ENCODE peak calls at places on chromosomes 5 and 9, in seven cellular contexts. Y is tibial artery; M is CD8-positive, alpha-beta T cell; A is GM23338; R is CD4-positive, CD25-positive, alpha-beta regulatory T cell; D is cardiac muscle cell; W is HCT116. H is an unnamed sample.

GRCh38 chr5:16784843-16785791 is 151.0 kb downstream of the MYO10 start:
- DNase-seq in M (no peak), A (no peak), W (no peak), R (no peak), D (no peak), Y (no peak), H (no peak)

GRCh38 chr9:99807276-99807852 is 14.3 kb upstream of the NR4A3 start:
- DNase-seq in Y (peak), W (no peak), M (peak), D (peak), R (peak), A (peak), H (no peak)

GRCh38 chr9:101458955-101459631 is 23.5 kb upstream of the ALDOB start:
- DNase-seq in W (peak), A (peak), D (peak), R (no peak), M (peak), Y (no peak), H (peak)

GRCh38 chr9:16000826-16001225 is 448.0 kb downstream of the CCDC171 start:
- DNase-seq in R (no peak), D (no peak), Y (no peak), A (no peak), W (no peak), M (no peak), H (no peak)

GRCh38 chr5:16574789-16575785 is 41.7 kb downstream of the RETREG1 start:
- DNase-seq in Y (peak), R (no peak), D (no peak), M (no peak), A (peak), W (no peak), H (peak)

GRCh38 chr9:38671372-38671731 is 48.6 kb downstream of the FAM240B start:
- DNase-seq in D (no peak), A (no peak), Y (no peak), M (no peak), R (no peak), W (no peak), H (no peak)

GRCh38 chr5:50967388-50968039 is 301.1 kb downstream of the PARP8 start:
- DNase-seq in M (no peak), A (peak), R (no peak), D (peak), Y (no peak), W (no peak), H (no peak)

GRCh38 chr5:39485075-39485474 is 60.3 kb upstream of the DAB2 start:
- DNase-seq in M (no peak), W (no peak), D (no peak), R (no peak), Y (no peak), A (no peak), H (no peak)

GRCh38 chr9:127181595-127182190 is 59.3 kb upstream of the ANGPTL2 start:
- DNase-seq in W (no peak), R (no peak), D (no peak), A (no peak), M (no peak), Y (no peak), H (no peak)

GRCh38 chr5:174410716-174411512 is 313.5 kb upstream of the MSX2 start:
- DNase-seq in W (no peak), D (no peak), Y (no peak), M (no peak), A (no peak), R (no peak), H (no peak)

GRCh38 chr9:127833555-127833954 is 20.9 kb downstream of the ENG start:
- DNase-seq in D (no peak), W (no peak), Y (no peak), A (no peak), R (no peak), M (no peak), H (no peak)

GRCh38 chr5:82163459-82164108 is 114.6 kb downstream of the RPS23 start:
- DNase-seq in M (no peak), D (no peak), R (no peak), A (no peak), Y (no peak), W (no peak), H (no peak)

GRCh38 chr5:62260510-62260909 is 45.5 kb upstream of the KIF2A start:
- DNase-seq in D (no peak), W (no peak), Y (no peak), R (no peak), A (no peak), M (no peak), H (no peak)

GRCh38 chr5:124570285-124571035 is 176.0 kb downstream of the ZNF608 start:
- DNase-seq in R (no peak), A (no peak), Y (no peak), D (peak), W (no peak), M (no peak), H (no peak)

GRCh38 chr5:168188182-168188581 is 103.3 kb upstream of the WWC1 start:
- DNase-seq in W (no peak), Y (no peak), M (no peak), D (no peak), R (no peak), A (no peak), H (no peak)

GRCh38 chr5:24633705-24634325 is 11.0 kb downstream of the CDH10 start:
- DNase-seq in D (peak), A (peak), Y (no peak), M (no peak), W (peak), R (no peak), H (no peak)

GRCh38 chr9:136950656-136951030 is 1.4 kb upstream of the LCN12 start:
- DNase-seq in W (no peak), Y (no peak), A (no peak), M (no peak), D (no peak), R (no peak), H (no peak)

GRCh38 chr9:20084125-20084524 is 295.3 kb upstream of the SLC24A2 start:
- DNase-seq in Y (no peak), W (no peak), D (peak), R (no peak), M (no peak), A (no peak), H (no peak)

GRCh38 chr5:50807661-50808060 is 141.2 kb downstream of the PARP8 start:
- DNase-seq in W (no peak), M (no peak), R (no peak), Y (no peak), A (no peak), D (no peak), H (no peak)

GRCh38 chr9:37471942-37472679 is 6.9 kb upstream of the ZBTB5 start:
- DNase-seq in W (peak), M (no peak), Y (no peak), A (peak), D (peak), R (no peak), H (no peak)

GRCh38 chr9:14993061-14993800 is 83.0 kb upstream of the FREM1 start:
- DNase-seq in M (peak), A (peak), W (no peak), D (peak), Y (peak), R (peak), H (peak)

GRCh38 chr9:133303266-133304157 is 28.5 kb upstream of the ABO start:
- DNase-seq in Y (no peak), R (no peak), W (no peak), D (no peak), M (no peak), A (no peak), H (no peak)

GRCh38 chr5:77430726-77431125 is 61.4 kb downstream of the WDR41 start:
- DNase-seq in A (no peak), Y (no peak), D (no peak), W (no peak), M (no peak), R (no peak), H (no peak)

GRCh38 chr5:31854625-31855526 is 215.9 kb downstream of the PDZD2 start:
- DNase-seq in M (peak), W (no peak), R (no peak), Y (no peak), A (peak), D (peak), H (peak)

GRCh38 chr9:128244443-128245226 is 31.2 kb downstream of the GOLGA2 start:
- DNase-seq in R (no peak), A (peak), W (no peak), Y (peak), D (peak), M (no peak), H (no peak)

GRCh38 chr5:34530637-34531036 is 125.5 kb upstream of the RAI14 start:
- DNase-seq in R (no peak), D (no peak), W (no peak), A (no peak), M (no peak), Y (no peak), H (no peak)

GRCh38 chr9:119834064-119834620 is 464.9 kb upstream of the BRINP1 start:
- DNase-seq in Y (no peak), A (no peak), W (no peak), R (no peak), D (no peak), M (no peak), H (no peak)

GRCh38 chr9:78325343-78325742 is 28.4 kb downstream of the PSAT1 start:
- DNase-seq in M (no peak), W (no peak), R (no peak), D (peak), A (no peak), Y (no peak), H (no peak)

GRCh38 chr5:65262094-65262493 is 219.6 kb downstream of the ADAMTS6 start:
- DNase-seq in D (peak), R (no peak), A (no peak), Y (no peak), M (no peak), W (no peak), H (no peak)

GRCh38 chr5:1525624-1525985 is 1.8 kb upstream of the LPCAT1 start:
- DNase-seq in D (no peak), W (no peak), Y (peak), A (no peak), M (no peak), R (no peak), H (no peak)

GRCh38 chr5:111734013-111734412 is 23.0 kb downstream of the NREP start:
- DNase-seq in D (no peak), W (no peak), R (no peak), M (no peak), A (no peak), Y (no peak), H (no peak)

GRCh38 chr9:111297061-111297824 is 32.8 kb downstream of the OR2K2 start:
- DNase-seq in R (no peak), A (no peak), D (no peak), W (no peak), Y (no peak), M (no peak), H (no peak)

GRCh38 chr5:72194846-72195245 is 87.6 kb downstream of the MAP1B start:
- DNase-seq in D (no peak), M (peak), Y (no peak), R (no peak), W (no peak), A (no peak), H (no peak)

DNA sequence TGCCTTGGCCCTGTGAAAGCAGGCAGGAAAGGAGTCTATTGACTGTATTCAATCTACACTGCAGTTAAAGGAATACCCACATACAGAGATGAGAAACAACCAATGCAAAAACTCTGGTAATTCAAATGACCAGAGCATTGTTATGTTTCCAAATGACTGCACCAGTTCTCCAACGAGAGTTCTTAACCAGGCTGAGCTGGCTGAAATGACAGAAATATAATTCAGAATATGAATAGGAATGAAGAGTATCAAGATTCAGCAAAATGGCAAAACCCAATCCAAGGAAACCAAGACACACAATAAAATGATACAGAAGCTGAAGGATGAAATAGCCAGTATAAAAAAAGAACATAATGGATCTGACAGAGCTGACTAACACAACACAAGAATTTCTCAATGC is 119.1 kb downstream of the HTR4 start:
- DNase-seq in Y (no peak), W (no peak), M (no peak), R (no peak), D (no peak), A (no peak), H (no peak)
- H3K27ac ChIP-seq in Y (no peak), W (no peak), M (no peak), R (no peak), D (no peak), A (no peak), H (no peak)

DNA sequence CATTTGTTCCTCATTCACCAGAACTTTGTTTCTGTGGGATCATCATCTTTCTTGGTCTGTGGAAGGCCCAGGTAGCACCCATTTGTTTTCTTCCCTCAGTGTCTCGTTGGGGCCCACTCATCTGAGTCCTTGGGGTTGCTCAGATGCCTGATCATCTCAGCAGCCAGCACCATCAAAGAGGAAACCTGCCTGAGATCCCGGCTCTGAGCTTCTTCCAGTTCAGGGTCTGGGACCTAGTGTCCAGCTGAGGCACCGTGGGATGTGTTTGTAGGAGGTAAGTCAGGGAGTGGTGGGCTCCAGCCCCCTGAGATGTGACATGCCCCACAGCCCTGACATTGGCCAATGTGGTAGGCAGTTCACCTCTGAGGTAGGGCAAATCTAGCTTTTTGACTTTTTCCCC is 9.4 kb upstream of the CD180 start:
- DNase-seq in W (no peak), A (no peak), Y (no peak), M (no peak), D (no peak), R (no peak), H (no peak)
- H3K27ac ChIP-seq in W (no peak), A (no peak), Y (no peak), M (peak), D (no peak), R (peak), H (no peak)

GRCh38 chr5:43197535-43197934 is 5.5 kb downstream of the NIM1K start:
- DNase-seq in A (no peak), M (no peak), W (no peak), R (no peak), Y (no peak), D (no peak), H (no peak)

GRCh38 chr5:43193952-43194321 is 1.9 kb downstream of the NIM1K start:
- DNase-seq in W (no peak), D (no peak), Y (no peak), R (no peak), M (no peak), A (peak), H (no peak)

GRCh38 chr5:43193171-43193951 is 1.3 kb downstream of the NIM1K start:
- DNase-seq in Y (no peak), R (peak), D (no peak), W (peak), M (peak), A (peak), H (no peak)

GRCh38 chr5:43192558-43193170 is 639 bp downstream of the NIM1K start:
- DNase-seq in W (no peak), A (no peak), M (peak), D (peak), Y (no peak), R (no peak), H (peak)

GRCh38 chr5:43195670-43196265 is 3.7 kb downstream of the NIM1K start:
- DNase-seq in Y (no peak), W (no peak), R (no peak), A (no peak), D (no peak), M (no peak), H (peak)
- H3K27ac ChIP-seq in Y (no peak), W (no peak), R (no peak), A (no peak), D (no peak), M (no peak), H (no peak)

GRCh38 chr5:172586118-172587060 is 54.7 kb upstream of the NEURL1B start:
- DNase-seq in D (peak), R (no peak), M (no peak), A (peak), Y (no peak), W (no peak), H (no peak)
- H3K27ac ChIP-seq in D (no peak), R (no peak), M (no peak), A (peak), Y (no peak), W (no peak), H (no peak)

GRCh38 chr5:60719329-60719728 is 19.4 kb upstream of the DEPDC1B start:
- DNase-seq in M (no peak), W (no peak), A (no peak), D (no peak), Y (no peak), R (no peak), H (no peak)

GRCh38 chr5:60724126-60724525 is 24.2 kb upstream of the DEPDC1B start:
- DNase-seq in A (no peak), W (no peak), R (no peak), D (no peak), Y (no peak), M (no peak), H (no peak)

GRCh38 chr5:60712950-60713349 is 13.0 kb upstream of the DEPDC1B start:
- DNase-seq in Y (no peak), D (no peak), R (no peak), W (no peak), M (no peak), A (no peak), H (no peak)

GRCh38 chr5:60722416-60722815 is 22.4 kb upstream of the DEPDC1B start:
- DNase-seq in M (no peak), D (no peak), A (no peak), R (no peak), W (no peak), Y (no peak), H (no peak)

GRCh38 chr5:60718186-60718892 is 18.4 kb upstream of the DEPDC1B start:
- DNase-seq in Y (no peak), W (no peak), A (no peak), R (no peak), M (no peak), D (no peak), H (no peak)
- H3K27ac ChIP-seq in Y (no peak), W (no peak), A (no peak), R (no peak), M (no peak), D (no peak), H (no peak)

DNA sequence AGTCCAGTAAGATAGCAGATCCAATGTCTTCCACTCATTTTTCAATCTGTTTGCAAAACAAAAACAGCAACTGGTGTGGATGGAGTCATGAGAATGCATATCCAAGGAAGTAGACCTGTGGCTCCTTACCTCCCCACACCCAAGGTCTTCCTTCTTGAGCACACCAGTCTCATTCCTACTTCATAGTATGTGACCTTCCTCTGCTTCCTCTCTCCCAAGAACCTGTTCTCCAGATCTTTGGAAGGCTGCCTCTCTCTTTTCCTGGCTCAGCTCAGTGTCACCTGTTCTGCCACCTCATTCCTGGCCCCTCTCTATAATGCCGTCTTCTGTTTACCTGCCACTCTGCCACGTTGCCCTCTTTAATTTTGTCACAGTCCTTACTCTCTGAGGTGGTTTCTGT is 7.9 kb upstream of the TRIM7 start:
- DNase-seq in A (no peak), Y (no peak), M (no peak), D (no peak), R (no peak), W (no peak), H (no peak)
- H3K27ac ChIP-seq in A (no peak), Y (no peak), M (no peak), D (no peak), R (no peak), W (no peak), H (no peak)

GRCh38 chr5:175487514-175488222 is 9.3 kb downstream of the SFXN1 start:
- DNase-seq in A (no peak), R (no peak), D (no peak), M (no peak), Y (no peak), W (no peak), H (no peak)

GRCh38 chr5:175484824-175485223 is 6.5 kb downstream of the SFXN1 start:
- DNase-seq in A (no peak), M (no peak), Y (no peak), R (no peak), D (no peak), W (no peak), H (no peak)

GRCh38 chr5:175484322-175484721 is 6.0 kb downstream of the SFXN1 start:
- DNase-seq in M (no peak), Y (no peak), D (no peak), R (no peak), A (no peak), W (no peak), H (no peak)

GRCh38 chr5:175483337-175483736 is 5.0 kb downstream of the SFXN1 start:
- DNase-seq in M (no peak), W (no peak), D (no peak), A (no peak), Y (no peak), R (no peak), H (no peak)

GRCh38 chr5:175485631-175486030 is 7.3 kb downstream of the SFXN1 start:
- DNase-seq in D (no peak), R (no peak), M (no peak), A (no peak), W (no peak), Y (no peak), H (no peak)
- H3K27ac ChIP-seq in D (no peak), R (no peak), M (no peak), A (no peak), W (no peak), Y (no peak), H (no peak)

GRCh38 chr9:34650816-34651215 is 1.2 kb upstream of the IL11RA start:
- DNase-seq in A (no peak), D (no peak), R (no peak), M (no peak), Y (no peak), W (no peak), H (peak)
- H3K27ac ChIP-seq in A (no peak), D (peak), R (no peak), M (no peak), Y (peak), W (peak), H (no peak)

H was measured in substantia nigra.